ENCODE peak calls at places on chromosomes 2 and 18, in four cellular contexts. F, Y, Q and A are unnamed samples.

GRCh38 chr2:206716607-206717006 is 1.6 kb downstream of the DYTN start:
- DNase-seq in F (no peak), Y (no peak), Q (no peak), A (no peak)

GRCh38 chr18:54254265-54254758 is 15.0 kb upstream of the POLI start:
- DNase-seq in F (no peak), Y (no peak), Q (no peak), A (no peak)

GRCh38 chr2:224666951-224667553 is 49.1 kb downstream of the CCDC195 start:
- DNase-seq in F (no peak), Y (no peak), Q (no peak), A (no peak)

GRCh38 chr18:7524786-7525185 is 42.3 kb upstream of the PTPRM start:
- DNase-seq in Q (no peak), F (no peak), Y (no peak), A (no peak)

GRCh38 chr2:88669371-88670214 is 21.9 kb upstream of the RPIA start:
- DNase-seq in Q (no peak), Y (no peak), F (no peak), A (peak)

GRCh38 chr2:46239847-46240181 is 57.4 kb upstream of the EPAS1 start:
- DNase-seq in Y (peak), Q (no peak), F (no peak), A (no peak)

GRCh38 chr2:15946983-15947382 is 6.6 kb downstream of the MYCN start:
- DNase-seq in F (no peak), Y (no peak), Q (no peak), A (no peak)

GRCh38 chr18:59079264-59079972 is 60.3 kb upstream of the SEC11C start:
- DNase-seq in Q (no peak), F (no peak), Y (no peak), A (no peak)

GRCh38 chr2:227106845-227107759 is 56.9 kb downstream of the COL4A4 start:
- DNase-seq in Q (no peak), F (no peak), Y (peak), A (peak)

GRCh38 chr2:154233231-154233630 is 361.5 kb downstream of the GALNT13 start:
- DNase-seq in Y (no peak), F (no peak), Q (no peak), A (no peak)

GRCh38 chr2:84938194-84938879 is 32.6 kb upstream of the KCMF1 start:
- DNase-seq in F (no peak), Q (no peak), Y (no peak), A (no peak)